ENCODE peak calls at places on chromosomes 11 and 22, in five cellular contexts. S is pancreas, W is lower lobe of right lung, T is dorsolateral prefrontal cortex, J is coronary artery. R is an unnamed sample.
A peak's percentile ranks its signal among the peaks of the same experiment; 100 is the strongest.

GRCh38 chr11:40513281-40513680 is 946.2 kb downstream of the LRRC4C start:
- DNase-seq in T (no peak), W (no peak), J (no peak), S (no peak), R (no peak)

GRCh38 chr22:27107824-27108223 is 450.4 kb downstream of the MIAT start:
- DNase-seq in J (peak; percentile 75), S (peak; percentile 85), T (peak; percentile 70), W (no peak), R (no peak)

GRCh38 chr11:74397531-74398243 is 546 bp downstream of the PGM2L1 start:
- DNase-seq in J (peak; percentile 78), S (peak; percentile 62), T (no peak), W (peak; percentile 57), R (peak; percentile 30)

GRCh38 chr11:131867457-131868257 is 497.2 kb downstream of the NTM start:
- DNase-seq in S (peak; percentile 60), J (no peak), T (peak; percentile 83), W (peak; percentile 56), R (peak; percentile 73)

GRCh38 chr11:14075118-14075601 is 112.6 kb downstream of the SPON1 start:
- DNase-seq in W (no peak), T (no peak), J (no peak), S (no peak), R (no peak)

GRCh38 chr11:95698939-95699562 is 90.5 kb downstream of the FAM76B start:
- DNase-seq in T (no peak), S (no peak), W (no peak), J (no peak), R (no peak)

GRCh38 chr22:31944700-31945477 is 554 bp downstream of the YWHAH start:
- DNase-seq in W (peak; percentile 49), J (peak; percentile 79), T (peak; percentile 58), S (peak; percentile 45), R (no peak)

GRCh38 chr22:49436056-49436455 is 391.6 kb downstream of the BRD1 start:
- DNase-seq in J (no peak), T (peak; percentile 23), S (no peak), W (no peak), R (no peak)

GRCh38 chr11:92607969-92608711 is 361.3 kb upstream of the MTNR1B start:
- DNase-seq in W (no peak), T (no peak), S (no peak), J (no peak), R (no peak)

GRCh38 chr11:18618341-18619025 is 15.7 kb downstream of the SPTY2D1 start:
- DNase-seq in J (peak; percentile 35), T (no peak), W (no peak), S (no peak), R (no peak)

GRCh38 chr11:105719073-105719846 is 109.4 kb downstream of the GRIA4 start:
- DNase-seq in T (no peak), S (no peak), W (no peak), J (no peak), R (no peak)

GRCh38 chr11:77542296-77542695 is 47.5 kb upstream of the AQP11 start:
- DNase-seq in T (no peak), S (no peak), J (no peak), W (no peak), R (no peak)

GRCh38 chr22:37560682-37561208 is 465 bp downstream of the CDC42EP1 start:
- DNase-seq in J (peak; percentile 81), S (peak; percentile 85), T (no peak), W (peak; percentile 73), R (no peak)

GRCh38 chr11:59615132-59615636 is 390 bp downstream of the OSBP start:
- DNase-seq in J (peak; percentile 75), T (peak; percentile 59), W (peak; percentile 83), S (peak; percentile 73), R (no peak)

GRCh38 chr22:30326704-30327362 is at the start of gene TBC1D10A:
- DNase-seq in J (peak; percentile 91), T (peak; percentile 87), W (peak; percentile 94), S (peak; percentile 97), R (no peak)

GRCh38 chr22:40325315-40325714 is 21.0 kb upstream of the ADSL start:
- DNase-seq in T (no peak), J (no peak), S (no peak), W (no peak), R (no peak)

GRCh38 chr11:15204766-15205165 is 90.0 kb downstream of the INSC start:
- DNase-seq in W (no peak), J (no peak), S (no peak), T (no peak), R (no peak)

GRCh38 chr22:23850136-23850611 is 7.5 kb upstream of the SLC2A11 start:
- DNase-seq in S (peak; percentile 70), J (no peak), T (no peak), W (no peak), R (no peak)

GRCh38 chr22:19669570-19669969 is 44.7 kb upstream of the SEPTIN5 start:
- DNase-seq in J (no peak), T (no peak), W (no peak), S (no peak), R (no peak)

GRCh38 chr11:124736738-124737137 is 3.0 kb upstream of the NRGN start:
- DNase-seq in T (no peak), J (no peak), W (no peak), S (no peak), R (no peak)

GRCh38 chr22:25759825-25760231 is 17.8 kb downstream of the MYO18B start:
- DNase-seq in W (no peak), S (no peak), T (no peak), J (no peak), R (no peak)

GRCh38 chr11:126485021-126485781 is 129.7 kb downstream of the ST3GAL4 start:
- DNase-seq in W (no peak), J (no peak), T (peak; percentile 31), S (no peak), R (no peak)

GRCh38 chr11:94504689-94505293 is 7.5 kb upstream of the C11orf97 start:
- DNase-seq in J (no peak), T (no peak), W (no peak), S (no peak), R (no peak)

GRCh38 chr11:19768815-19769214 is 56.2 kb downstream of the NAV2 start:
- DNase-seq in J (no peak), S (no peak), W (no peak), T (no peak), R (no peak)

GRCh38 chr11:62030071-62030684 is 62.7 kb upstream of the FTH1 start:
- DNase-seq in S (no peak), T (no peak), W (no peak), J (no peak), R (no peak)

GRCh38 chr11:1483445-1483961 is 3.1 kb downstream of the MOB2 start:
- DNase-seq in S (peak; percentile 8), J (peak; percentile 87), T (no peak), W (peak; percentile 23), R (no peak)
- H3K27ac ChIP-seq in S (no peak overlapping the region), J (peak overlapping the region; percentile 97), T (no peak overlapping the region), W (peak overlapping the region; percentile 46), R (no peak overlapping the region)

DNA sequence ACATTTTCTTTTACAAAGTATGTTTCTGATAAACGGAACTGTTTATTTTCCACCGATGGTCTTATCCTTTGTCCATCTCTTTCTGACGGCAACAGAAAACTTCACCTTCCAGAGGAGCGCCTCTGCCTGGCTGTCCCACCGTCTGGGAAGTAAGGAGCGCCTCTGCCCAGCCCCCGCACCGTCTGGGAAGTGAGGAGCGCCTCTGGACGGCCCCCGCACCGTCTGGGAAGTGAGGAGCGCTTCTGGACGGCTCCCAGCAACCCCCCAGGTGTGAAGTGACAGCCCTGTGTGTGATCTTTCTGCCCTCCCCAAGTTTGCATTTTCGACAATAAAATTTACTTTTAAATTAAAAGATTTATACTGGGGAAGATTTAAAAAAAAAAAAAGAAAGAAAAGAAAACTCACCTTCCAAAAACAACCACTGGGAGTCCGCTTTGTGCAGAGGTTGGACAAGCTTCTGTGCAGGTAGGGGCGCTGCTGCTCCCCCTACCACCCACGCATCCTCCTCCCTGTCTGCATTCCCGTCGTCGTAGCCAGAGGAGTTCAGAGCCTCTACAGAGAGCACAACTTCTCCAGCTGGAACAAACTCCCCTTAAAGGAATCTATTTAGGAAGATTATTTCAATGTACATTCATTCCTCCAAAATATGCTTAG is 1.0 kb upstream of the APOBEC3B start:
- DNase-seq in W (no peak), S (peak; percentile 66), J (no peak), T (no peak), R (no peak)
- H3K27ac ChIP-seq in W (peak overlapping the region; percentile 46), S (peak overlapping the region; percentile 90), J (no peak overlapping the region), T (no peak overlapping the region), R (no peak overlapping the region)

GRCh38 chr11:70716986-70717775 is 318.9 kb downstream of the CTTN start:
- DNase-seq in T (no peak), J (no peak), W (peak; percentile 20), S (no peak), R (no peak)
- H3K27ac ChIP-seq in T (no peak overlapping the region), J (no peak overlapping the region), W (no peak overlapping the region), S (no peak overlapping the region), R (no peak overlapping the region)

GRCh38 chr11:9250139-9250582 is 15.0 kb downstream of the DENND5A start:
- DNase-seq in J (no peak), T (no peak), S (no peak), W (no peak), R (no peak)
- H3K27ac ChIP-seq in J (no peak overlapping the region), T (peak overlapping the region; percentile 9), S (no peak overlapping the region), W (no peak overlapping the region), R (no peak overlapping the region)

GRCh38 chr11:64742087-64742939 is 1.6 kb downstream of the RASGRP2 start:
- DNase-seq in S (no peak), T (no peak), J (no peak), W (no peak), R (no peak)

GRCh38 chr11:64743591-64744543 is at the start of gene RASGRP2:
- DNase-seq in T (no peak), J (peak; percentile 88), W (peak; percentile 90), S (peak; percentile 75), R (peak; percentile 29)

GRCh38 chr11:64741393-64742086 is 2.4 kb downstream of the RASGRP2 start:
- DNase-seq in S (peak; percentile 43), W (no peak), T (no peak), J (no peak), R (no peak)

GRCh38 chr11:64744544-64745218 is 739 bp upstream of the RASGRP2 start:
- DNase-seq in S (peak; percentile 49), T (no peak), W (no peak), J (no peak), R (no peak)

DNA sequence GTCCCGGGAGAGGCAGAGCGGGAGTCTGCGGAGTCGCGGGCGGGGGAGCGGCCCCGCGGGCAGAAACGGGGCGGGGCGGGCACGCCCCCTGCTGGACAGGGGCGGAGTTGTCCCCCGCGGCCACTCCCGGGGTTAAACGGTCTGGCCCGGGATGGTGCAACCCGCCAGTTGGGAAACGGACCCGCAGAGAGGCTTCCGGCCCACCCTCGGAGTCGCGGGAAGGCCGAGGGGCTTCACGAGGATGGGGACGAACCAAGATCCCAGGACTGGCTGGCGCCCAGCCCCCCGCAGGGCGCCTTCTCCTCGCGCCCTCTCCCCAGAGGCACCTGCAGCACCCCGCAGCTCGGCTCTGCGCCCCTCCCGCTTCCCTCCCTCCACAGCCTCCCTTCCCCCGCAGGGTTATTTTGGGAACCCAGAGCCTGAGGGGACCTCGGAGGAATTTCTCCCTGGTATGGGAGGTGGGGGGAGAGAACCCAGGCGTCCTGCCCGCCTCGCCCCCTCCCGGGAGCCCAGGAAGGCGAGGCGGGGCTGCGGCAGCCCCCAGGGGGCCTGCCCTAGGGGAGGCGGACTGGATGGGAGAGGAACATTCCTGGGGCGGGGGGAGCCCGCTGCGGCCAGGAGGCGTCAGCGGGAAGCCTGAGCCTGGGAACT is 877 bp downstream of the RASGRP2 start:
- DNase-seq in T (no peak), S (peak; percentile 80), W (peak; percentile 87), J (peak; percentile 93), R (peak; percentile 32)
- H3K27ac ChIP-seq in T (peak overlapping the region; percentile 32), S (no peak overlapping the region), W (peak overlapping the region; percentile 94), J (peak overlapping the region; percentile 91), R (peak overlapping the region; percentile 35)

R was measured in substantia nigra.